ENCODE peak calls at places on chromosomes 11 and 22, in six cellular contexts. One of them, this sample, is unnamed.
A peak's percentile ranks its signal among the peaks of the same experiment; 100 is the strongest.

GRCh38 chr22:22410121-22410520 is 98.4 kb downstream of the ZNF280B start:
- DNase-seq in IMR-90: no peak
- DNase-seq in neuronal stem cell: no peak
- DNase-seq in H9: no peak
- DNase-seq in trophoblast cell: no peak
- DNase-seq in H1: no peak
- DNase-seq in this sample: no peak

GRCh38 chr11:115503083-115503885 is 931 bp downstream of the CADM1 start:
- DNase-seq in IMR-90: peak; percentile 71
- DNase-seq in neuronal stem cell: peak; percentile 57
- DNase-seq in H9: peak; percentile 63
- DNase-seq in trophoblast cell: peak; percentile 84
- DNase-seq in H1: peak; percentile 77
- DNase-seq in this sample: peak; percentile 65

GRCh38 chr11:65857500-65858353 is at the start of gene CFL1:
- DNase-seq in IMR-90: peak; percentile 97
- DNase-seq in neuronal stem cell: peak; percentile 97
- DNase-seq in H9: peak; percentile 99
- DNase-seq in trophoblast cell: peak; percentile 98
- DNase-seq in H1: peak; percentile 96
- DNase-seq in this sample: peak; percentile 98

GRCh38 chr11:12963789-12964536 is 45.2 kb upstream of the RASSF10 start:
- DNase-seq in IMR-90: peak; percentile 48
- DNase-seq in neuronal stem cell: peak; percentile 78
- DNase-seq in H9: peak; percentile 83
- DNase-seq in trophoblast cell: peak; percentile 87
- DNase-seq in H1: peak; percentile 92
- DNase-seq in this sample: peak; percentile 65

GRCh38 chr11:80280737-80281136 is 839.9 kb upstream of the TENM4 start:
- DNase-seq in IMR-90: no peak
- DNase-seq in neuronal stem cell: no peak
- DNase-seq in H9: no peak
- DNase-seq in trophoblast cell: no peak
- DNase-seq in H1: no peak
- DNase-seq in this sample: no peak

GRCh38 chr11:61828629-61829407 is 718 bp downstream of the FADS2 start:
- DNase-seq in IMR-90: no peak
- DNase-seq in neuronal stem cell: peak; percentile 57
- DNase-seq in H9: peak; percentile 44
- DNase-seq in trophoblast cell: peak; percentile 50
- DNase-seq in H1: peak; percentile 73
- DNase-seq in this sample: peak; percentile 68

GRCh38 chr11:1948389-1948788 is 1.3 kb downstream of the MRPL23 start:
- DNase-seq in IMR-90: no peak
- DNase-seq in neuronal stem cell: no peak
- DNase-seq in H9: no peak
- DNase-seq in trophoblast cell: no peak
- DNase-seq in H1: no peak
- DNase-seq in this sample: no peak

GRCh38 chr22:30225220-30225922 is 21.2 kb downstream of the LIF start:
- DNase-seq in IMR-90: no peak
- DNase-seq in neuronal stem cell: no peak
- DNase-seq in H9: no peak
- DNase-seq in trophoblast cell: no peak
- DNase-seq in H1: no peak
- DNase-seq in this sample: no peak

GRCh38 chr22:40040927-40041326 is 46.2 kb downstream of the FAM83F start:
- DNase-seq in IMR-90: no peak
- DNase-seq in neuronal stem cell: no peak
- DNase-seq in H9: no peak
- DNase-seq in trophoblast cell: peak; percentile 12
- DNase-seq in H1: no peak
- DNase-seq in this sample: peak; percentile 58

GRCh38 chr22:26681395-26681821 is 24.0 kb downstream of the MIAT start:
- DNase-seq in IMR-90: peak; percentile 67
- DNase-seq in neuronal stem cell: peak; percentile 62
- DNase-seq in H9: peak; percentile 77
- DNase-seq in trophoblast cell: no peak
- DNase-seq in H1: peak; percentile 60
- DNase-seq in this sample: peak; percentile 87

GRCh38 chr11:2409701-2410468 is 9.3 kb downstream of the TSSC4 start:
- DNase-seq in IMR-90: no peak
- DNase-seq in neuronal stem cell: no peak
- DNase-seq in H9: no peak
- DNase-seq in trophoblast cell: no peak
- DNase-seq in H1: no peak
- DNase-seq in this sample: no peak

GRCh38 chr11:96486890-96487633 is 97.2 kb downstream of the JRKL start:
- DNase-seq in IMR-90: peak; percentile 25
- DNase-seq in neuronal stem cell: no peak
- DNase-seq in H9: peak; percentile 60
- DNase-seq in trophoblast cell: no peak
- DNase-seq in H1: no peak
- DNase-seq in this sample: peak; percentile 72

GRCh38 chr11:43556892-43557291 is 123.6 kb upstream of the HSD17B12 start:
- DNase-seq in IMR-90: no peak
- DNase-seq in neuronal stem cell: no peak
- DNase-seq in H9: no peak
- DNase-seq in trophoblast cell: no peak
- DNase-seq in H1: no peak
- DNase-seq in this sample: no peak

GRCh38 chr11:71305451-71306125 is 53.2 kb upstream of the SHANK2 start:
- DNase-seq in IMR-90: no peak
- DNase-seq in neuronal stem cell: no peak
- DNase-seq in H9: peak; percentile 10
- DNase-seq in trophoblast cell: peak; percentile 34
- DNase-seq in H1: peak; percentile 38
- DNase-seq in this sample: peak; percentile 6

GRCh38 chr11:65663634-65664200 is 1.0 kb upstream of the RELA start:
- DNase-seq in IMR-90: peak; percentile 52
- DNase-seq in neuronal stem cell: no peak
- DNase-seq in H9: no peak
- DNase-seq in trophoblast cell: peak; percentile 50
- DNase-seq in H1: no peak
- DNase-seq in this sample: peak; percentile 87

GRCh38 chr22:39738746-39739145 is 154.8 kb downstream of the ENTHD1 start:
- DNase-seq in IMR-90: peak; percentile 85
- DNase-seq in neuronal stem cell: no peak
- DNase-seq in H9: no peak
- DNase-seq in trophoblast cell: no peak
- DNase-seq in H1: no peak
- DNase-seq in this sample: peak; percentile 31

DNA sequence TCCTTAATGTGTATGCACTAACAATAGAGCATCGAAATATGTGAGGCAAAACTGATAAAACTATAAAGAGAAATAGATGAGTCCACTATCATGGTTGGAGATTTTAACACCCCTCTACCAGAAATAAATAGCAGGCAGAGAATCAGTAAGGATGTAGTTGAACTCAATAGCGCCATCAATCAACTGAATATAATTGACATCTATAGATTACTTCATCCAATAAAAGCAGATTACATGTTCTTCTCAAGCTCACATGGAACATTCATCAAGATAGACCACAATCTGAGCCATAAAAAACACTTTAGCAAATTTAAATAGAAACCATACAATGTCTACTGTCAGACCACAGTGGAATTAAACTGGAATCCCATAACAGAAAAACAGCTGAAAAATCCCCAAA is 46.9 kb upstream of the NUP160 start:
- DNase-seq in IMR-90: no peak
- DNase-seq in neuronal stem cell: no peak
- DNase-seq in H9: no peak
- DNase-seq in trophoblast cell: no peak
- DNase-seq in H1: no peak
- DNase-seq in this sample: no peak
- H2AFZ ChIP-seq in IMR-90: no peak overlapping the region
- H2AFZ ChIP-seq in neuronal stem cell: no peak overlapping the region
- H2AFZ ChIP-seq in H9: no peak overlapping the region
- H2AFZ ChIP-seq in trophoblast cell: no peak overlapping the region
- H2AFZ ChIP-seq in H1: no peak overlapping the region
- H2AFZ ChIP-seq in this sample: no peak overlapping the region

DNA sequence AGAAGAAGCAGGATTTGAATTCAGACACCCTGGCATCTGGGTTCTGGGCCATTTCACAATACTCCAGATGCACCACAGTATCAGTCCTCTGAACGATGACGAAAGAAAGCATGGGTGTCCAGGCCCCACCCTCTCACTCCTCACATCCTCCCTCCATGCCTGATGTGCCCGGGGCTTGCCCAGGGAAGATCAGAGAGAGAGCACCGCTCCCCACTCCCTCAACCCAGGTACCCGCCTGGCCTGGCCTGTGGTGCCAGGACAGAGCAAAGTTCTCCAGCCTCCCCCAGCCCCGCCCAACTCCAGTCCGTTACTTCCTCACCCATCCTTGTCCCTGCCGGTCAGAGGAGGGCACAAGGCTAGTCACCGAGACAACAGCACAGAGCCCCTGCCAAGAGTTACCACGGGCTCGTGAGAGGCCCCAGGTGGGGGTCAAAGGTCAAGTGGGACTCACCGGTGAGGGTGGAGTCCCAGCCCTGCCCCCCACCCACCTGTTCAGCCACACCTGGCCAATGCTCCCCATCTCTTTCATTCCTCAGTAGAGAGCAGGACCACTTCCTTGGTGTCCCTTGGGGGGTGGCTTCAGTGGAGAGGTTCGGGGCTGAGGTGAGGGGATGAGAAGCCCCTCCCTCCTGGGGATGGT is 8.1 kb downstream of the BCL9L start:
- DNase-seq in IMR-90: peak; percentile 91
- DNase-seq in neuronal stem cell: no peak
- DNase-seq in H9: no peak
- DNase-seq in trophoblast cell: peak; percentile 95
- DNase-seq in H1: no peak
- DNase-seq in this sample: peak; percentile 96
- H2BK120ac ChIP-seq in IMR-90: peak overlapping the region; percentile 65
- H2BK120ac ChIP-seq in neuronal stem cell: peak overlapping the region; percentile 83
- H2BK120ac ChIP-seq in H9: no peak overlapping the region
- H2BK120ac ChIP-seq in trophoblast cell: peak overlapping the region; percentile 4
- H2BK120ac ChIP-seq in H1: no peak overlapping the region
- H2BK120ac ChIP-seq in this sample: peak overlapping the region; percentile 99

GRCh38 chr11:26084313-26084712 is 247.6 kb upstream of the ANO3 start:
- DNase-seq in IMR-90: no peak
- DNase-seq in neuronal stem cell: no peak
- DNase-seq in H9: no peak
- DNase-seq in trophoblast cell: peak; percentile 13
- DNase-seq in H1: no peak
- DNase-seq in this sample: no peak
- H2AFZ ChIP-seq in IMR-90: no peak overlapping the region
- H2AFZ ChIP-seq in neuronal stem cell: no peak overlapping the region
- H2AFZ ChIP-seq in H9: no peak overlapping the region
- H2AFZ ChIP-seq in trophoblast cell: no peak overlapping the region
- H2AFZ ChIP-seq in H1: no peak overlapping the region
- H2AFZ ChIP-seq in this sample: no peak overlapping the region

DNA sequence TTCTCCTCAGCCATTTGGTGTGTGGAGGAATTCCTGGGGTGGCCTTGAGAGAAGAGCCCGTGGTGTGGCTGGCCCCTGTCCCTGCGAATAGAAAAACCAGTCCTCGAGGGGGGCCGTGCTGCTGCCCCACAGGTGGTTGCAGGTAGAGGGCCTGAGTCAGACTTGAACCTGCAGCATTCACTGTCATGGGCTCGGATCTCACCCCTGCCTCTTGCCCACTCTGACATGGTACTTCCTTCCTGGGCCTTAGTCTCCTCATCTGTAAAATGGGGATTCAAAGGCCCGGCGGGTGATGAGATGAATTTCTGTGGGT is 19.4 kb downstream of the TRMU start:
- DNase-seq in IMR-90: no peak
- DNase-seq in neuronal stem cell: no peak
- DNase-seq in H9: no peak
- DNase-seq in trophoblast cell: no peak
- DNase-seq in H1: no peak
- DNase-seq in this sample: no peak
- H2BK120ac ChIP-seq in IMR-90: no peak overlapping the region
- H2BK120ac ChIP-seq in neuronal stem cell: no peak overlapping the region
- H2BK120ac ChIP-seq in H9: no peak overlapping the region
- H2BK120ac ChIP-seq in trophoblast cell: no peak overlapping the region
- H2BK120ac ChIP-seq in H1: no peak overlapping the region
- H2BK120ac ChIP-seq in this sample: no peak overlapping the region

GRCh38 chr22:20210473-20211059 is 57.6 kb downstream of the RTN4R start:
- DNase-seq in IMR-90: no peak
- DNase-seq in neuronal stem cell: no peak
- DNase-seq in H9: no peak
- DNase-seq in trophoblast cell: no peak
- DNase-seq in H1: no peak
- DNase-seq in this sample: no peak

GRCh38 chr22:20212754-20213699 is 55.1 kb downstream of the RTN4R start:
- DNase-seq in IMR-90: no peak
- DNase-seq in neuronal stem cell: no peak
- DNase-seq in H9: no peak
- DNase-seq in trophoblast cell: no peak
- DNase-seq in H1: no peak
- DNase-seq in this sample: no peak

GRCh38 chr22:20209761-20210250 is 58.3 kb downstream of the RTN4R start:
- DNase-seq in IMR-90: no peak
- DNase-seq in neuronal stem cell: no peak
- DNase-seq in H9: no peak
- DNase-seq in trophoblast cell: no peak
- DNase-seq in H1: no peak
- DNase-seq in this sample: no peak

GRCh38 chr22:20211997-20212753 is 55.9 kb downstream of the RTN4R start:
- DNase-seq in IMR-90: peak; percentile 7
- DNase-seq in neuronal stem cell: no peak
- DNase-seq in H9: no peak
- DNase-seq in trophoblast cell: no peak
- DNase-seq in H1: no peak
- DNase-seq in this sample: no peak

DNA sequence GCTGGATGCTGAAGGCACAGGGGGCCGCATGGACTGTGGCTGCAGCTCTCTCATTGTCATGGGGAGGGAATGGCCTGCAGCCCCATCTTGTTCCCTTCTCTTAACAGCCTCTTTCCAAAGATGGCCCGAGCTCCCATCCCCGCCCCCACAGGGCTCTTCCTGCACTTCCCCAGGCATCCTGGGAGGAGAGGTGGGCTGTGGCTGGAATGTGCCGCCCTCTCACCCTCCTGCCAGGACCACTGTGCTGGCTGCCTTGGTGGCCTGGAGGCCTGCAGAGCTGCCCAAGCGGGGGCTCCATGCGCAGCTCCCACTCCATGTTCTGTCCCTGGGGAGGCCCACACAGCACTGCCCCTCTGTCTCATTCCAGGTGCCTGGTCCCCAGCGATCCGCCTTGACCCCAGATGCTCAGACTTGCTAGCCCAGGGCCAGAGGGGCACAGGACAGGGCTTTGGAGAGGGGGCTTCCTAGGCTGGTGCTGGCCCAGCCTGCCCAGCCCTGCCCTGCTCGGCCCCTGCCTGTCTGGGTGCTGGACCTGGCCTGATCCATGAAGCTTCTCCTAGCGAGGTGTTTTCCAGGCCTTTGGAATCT is 56.6 kb downstream of the RTN4R start:
- DNase-seq in IMR-90: no peak
- DNase-seq in neuronal stem cell: no peak
- DNase-seq in H9: no peak
- DNase-seq in trophoblast cell: no peak
- DNase-seq in H1: no peak
- DNase-seq in this sample: no peak
- H2AFZ ChIP-seq in IMR-90: peak overlapping the region; percentile 8
- H2AFZ ChIP-seq in neuronal stem cell: no peak overlapping the region
- H2AFZ ChIP-seq in H9: no peak overlapping the region
- H2AFZ ChIP-seq in trophoblast cell: no peak overlapping the region
- H2AFZ ChIP-seq in H1: no peak overlapping the region
- H2AFZ ChIP-seq in this sample: no peak overlapping the region

This sample was measured in mesenchymal stem cell.